ENCODE peak calls at places on chromosomes 1 and 21, in ten cellular contexts. One of them, this sample, is unnamed.

GRCh38 chr1:8752921-8753713 is 64.3 kb downstream of the RERE start:
- DNase-seq in foreskin fibroblast: no peak
- DNase-seq in fibroblast of the aortic adventitia: no peak
- DNase-seq in lower lobe of right lung: no peak
- DNase-seq in body of pancreas: no peak
- DNase-seq in choroid plexus epithelial cell: no peak
- DNase-seq in cardiac fibroblast: peak; percentile 53
- DNase-seq in CD8-positive, alpha-beta memory T cell: no peak
- DNase-seq in sigmoid colon: no peak
- DNase-seq in keratinocyte: no peak
- DNase-seq in this sample: no peak

GRCh38 chr1:234750922-234751595 is 141.1 kb upstream of the IRF2BP2 start:
- DNase-seq in CD8-positive, alpha-beta memory T cell: no peak
- DNase-seq in foreskin fibroblast: no peak
- DNase-seq in body of pancreas: peak; percentile 74
- DNase-seq in keratinocyte: no peak
- DNase-seq in fibroblast of the aortic adventitia: no peak
- DNase-seq in sigmoid colon: no peak
- DNase-seq in lower lobe of right lung: no peak
- DNase-seq in cardiac fibroblast: no peak
- DNase-seq in choroid plexus epithelial cell: no peak
- DNase-seq in this sample: no peak

GRCh38 chr1:46179138-46180081 is 3.1 kb upstream of the P3R3URF start:
- DNase-seq in CD8-positive, alpha-beta memory T cell: peak; percentile 60
- DNase-seq in fibroblast of the aortic adventitia: peak; percentile 90
- DNase-seq in cardiac fibroblast: peak; percentile 91
- DNase-seq in sigmoid colon: peak; percentile 92
- DNase-seq in foreskin fibroblast: peak; percentile 94
- DNase-seq in keratinocyte: peak; percentile 61
- DNase-seq in choroid plexus epithelial cell: peak; percentile 91
- DNase-seq in lower lobe of right lung: peak; percentile 69
- DNase-seq in body of pancreas: peak; percentile 81
- DNase-seq in this sample: peak; percentile 69

GRCh38 chr21:32940079-32941014 is 85.4 kb upstream of the OLIG2 start:
- DNase-seq in foreskin fibroblast: peak; percentile 61
- DNase-seq in cardiac fibroblast: peak; percentile 63
- DNase-seq in CD8-positive, alpha-beta memory T cell: peak; percentile 39
- DNase-seq in body of pancreas: peak; percentile 34
- DNase-seq in choroid plexus epithelial cell: peak; percentile 65
- DNase-seq in sigmoid colon: no peak
- DNase-seq in keratinocyte: no peak
- DNase-seq in lower lobe of right lung: no peak
- DNase-seq in fibroblast of the aortic adventitia: peak; percentile 56
- DNase-seq in this sample: peak; percentile 12

GRCh38 chr1:236753554-236753953 is 41.5 kb upstream of the MTR start:
- DNase-seq in CD8-positive, alpha-beta memory T cell: no peak
- DNase-seq in foreskin fibroblast: peak; percentile 14
- DNase-seq in fibroblast of the aortic adventitia: peak; percentile 19
- DNase-seq in body of pancreas: no peak
- DNase-seq in lower lobe of right lung: no peak
- DNase-seq in cardiac fibroblast: peak; percentile 18
- DNase-seq in keratinocyte: no peak
- DNase-seq in sigmoid colon: no peak
- DNase-seq in choroid plexus epithelial cell: peak; percentile 72
- DNase-seq in this sample: no peak

GRCh38 chr1:231808116-231808515 is 181.5 kb downstream of the DISC1 start:
- DNase-seq in cardiac fibroblast: no peak
- DNase-seq in choroid plexus epithelial cell: no peak
- DNase-seq in fibroblast of the aortic adventitia: no peak
- DNase-seq in foreskin fibroblast: peak; percentile 53
- DNase-seq in CD8-positive, alpha-beta memory T cell: no peak
- DNase-seq in lower lobe of right lung: no peak
- DNase-seq in keratinocyte: no peak
- DNase-seq in body of pancreas: no peak
- DNase-seq in sigmoid colon: no peak
- DNase-seq in this sample: peak; percentile 51

GRCh38 chr1:85259866-85260345 is 444 bp upstream of the C1orf52 start:
- DNase-seq in cardiac fibroblast: peak; percentile 83
- DNase-seq in choroid plexus epithelial cell: peak; percentile 45
- DNase-seq in sigmoid colon: peak; percentile 73
- DNase-seq in fibroblast of the aortic adventitia: peak; percentile 89
- DNase-seq in lower lobe of right lung: no peak
- DNase-seq in CD8-positive, alpha-beta memory T cell: no peak
- DNase-seq in body of pancreas: no peak
- DNase-seq in foreskin fibroblast: peak; percentile 76
- DNase-seq in keratinocyte: no peak
- DNase-seq in this sample: peak; percentile 76

GRCh38 chr1:81414417-81415087 is 386.2 kb upstream of the ADGRL2 start:
- DNase-seq in sigmoid colon: peak; percentile 83
- DNase-seq in cardiac fibroblast: peak; percentile 69
- DNase-seq in fibroblast of the aortic adventitia: peak; percentile 48
- DNase-seq in body of pancreas: peak; percentile 63
- DNase-seq in foreskin fibroblast: peak; percentile 69
- DNase-seq in CD8-positive, alpha-beta memory T cell: no peak
- DNase-seq in keratinocyte: no peak
- DNase-seq in choroid plexus epithelial cell: peak; percentile 14
- DNase-seq in lower lobe of right lung: peak; percentile 73
- DNase-seq in this sample: no peak

GRCh38 chr1:41417746-41418145 is 56.5 kb downstream of the FOXO6 start:
- DNase-seq in fibroblast of the aortic adventitia: no peak
- DNase-seq in lower lobe of right lung: no peak
- DNase-seq in cardiac fibroblast: no peak
- DNase-seq in body of pancreas: no peak
- DNase-seq in foreskin fibroblast: no peak
- DNase-seq in choroid plexus epithelial cell: no peak
- DNase-seq in sigmoid colon: no peak
- DNase-seq in keratinocyte: no peak
- DNase-seq in CD8-positive, alpha-beta memory T cell: no peak
- DNase-seq in this sample: no peak

GRCh38 chr21:44049606-44050005 is 37.5 kb downstream of the TRAPPC10 start:
- DNase-seq in sigmoid colon: no peak
- DNase-seq in keratinocyte: no peak
- DNase-seq in body of pancreas: no peak
- DNase-seq in foreskin fibroblast: no peak
- DNase-seq in fibroblast of the aortic adventitia: no peak
- DNase-seq in cardiac fibroblast: peak; percentile 22
- DNase-seq in lower lobe of right lung: no peak
- DNase-seq in CD8-positive, alpha-beta memory T cell: no peak
- DNase-seq in choroid plexus epithelial cell: peak; percentile 21
- DNase-seq in this sample: no peak

GRCh38 chr1:64890699-64891439 is 75.5 kb downstream of the JAK1 start:
- DNase-seq in cardiac fibroblast: no peak
- DNase-seq in body of pancreas: no peak
- DNase-seq in fibroblast of the aortic adventitia: no peak
- DNase-seq in sigmoid colon: no peak
- DNase-seq in lower lobe of right lung: no peak
- DNase-seq in choroid plexus epithelial cell: no peak
- DNase-seq in keratinocyte: no peak
- DNase-seq in CD8-positive, alpha-beta memory T cell: no peak
- DNase-seq in foreskin fibroblast: no peak
- DNase-seq in this sample: no peak

GRCh38 chr1:51294566-51295184 is 35.7 kb downstream of the TTC39A start:
- DNase-seq in cardiac fibroblast: no peak
- DNase-seq in choroid plexus epithelial cell: no peak
- DNase-seq in fibroblast of the aortic adventitia: no peak
- DNase-seq in sigmoid colon: no peak
- DNase-seq in lower lobe of right lung: no peak
- DNase-seq in body of pancreas: no peak
- DNase-seq in foreskin fibroblast: peak; percentile 44
- DNase-seq in CD8-positive, alpha-beta memory T cell: no peak
- DNase-seq in keratinocyte: no peak
- DNase-seq in this sample: no peak

GRCh38 chr1:48817505-48818114 is 40.9 kb upstream of the BEND5 start:
- DNase-seq in body of pancreas: peak; percentile 61
- DNase-seq in keratinocyte: no peak
- DNase-seq in foreskin fibroblast: peak; percentile 79
- DNase-seq in cardiac fibroblast: peak; percentile 33
- DNase-seq in lower lobe of right lung: peak; percentile 63
- DNase-seq in CD8-positive, alpha-beta memory T cell: no peak
- DNase-seq in sigmoid colon: peak; percentile 71
- DNase-seq in fibroblast of the aortic adventitia: peak; percentile 49
- DNase-seq in choroid plexus epithelial cell: peak; percentile 72
- DNase-seq in this sample: peak; percentile 66

GRCh38 chr1:182087951-182088350 is 26.4 kb upstream of the ZNF648 start:
- DNase-seq in foreskin fibroblast: peak; percentile 12
- DNase-seq in choroid plexus epithelial cell: no peak
- DNase-seq in body of pancreas: no peak
- DNase-seq in keratinocyte: peak; percentile 84
- DNase-seq in cardiac fibroblast: no peak
- DNase-seq in CD8-positive, alpha-beta memory T cell: no peak
- DNase-seq in fibroblast of the aortic adventitia: no peak
- DNase-seq in lower lobe of right lung: no peak
- DNase-seq in sigmoid colon: no peak
- DNase-seq in this sample: peak; percentile 37

GRCh38 chr21:34520769-34521508 is 8.9 kb upstream of the KCNE1 start:
- DNase-seq in fibroblast of the aortic adventitia: no peak
- DNase-seq in lower lobe of right lung: peak; percentile 69
- DNase-seq in cardiac fibroblast: no peak
- DNase-seq in choroid plexus epithelial cell: no peak
- DNase-seq in CD8-positive, alpha-beta memory T cell: no peak
- DNase-seq in body of pancreas: no peak
- DNase-seq in keratinocyte: no peak
- DNase-seq in foreskin fibroblast: no peak
- DNase-seq in sigmoid colon: no peak
- DNase-seq in this sample: no peak
- H3K4me3 ChIP-seq in fibroblast of the aortic adventitia: no peak overlapping the region
- H3K4me3 ChIP-seq in lower lobe of right lung: no peak overlapping the region
- H3K4me3 ChIP-seq in cardiac fibroblast: no peak overlapping the region
- H3K4me3 ChIP-seq in choroid plexus epithelial cell: no peak overlapping the region
- H3K4me3 ChIP-seq in CD8-positive, alpha-beta memory T cell: no peak overlapping the region
- H3K4me3 ChIP-seq in body of pancreas: no peak overlapping the region
- H3K4me3 ChIP-seq in keratinocyte: no peak overlapping the region
- H3K4me3 ChIP-seq in foreskin fibroblast: no peak overlapping the region
- H3K4me3 ChIP-seq in sigmoid colon: no peak overlapping the region
- H3K4me3 ChIP-seq in this sample: no peak overlapping the region

GRCh38 chr1:42947137-42947536 is 11.5 kb downstream of the SLC2A1 start:
- DNase-seq in fibroblast of the aortic adventitia: no peak
- DNase-seq in CD8-positive, alpha-beta memory T cell: no peak
- DNase-seq in lower lobe of right lung: no peak
- DNase-seq in choroid plexus epithelial cell: no peak
- DNase-seq in foreskin fibroblast: no peak
- DNase-seq in cardiac fibroblast: peak; percentile 35
- DNase-seq in sigmoid colon: no peak
- DNase-seq in keratinocyte: no peak
- DNase-seq in body of pancreas: no peak
- DNase-seq in this sample: no peak
- H3K4me3 ChIP-seq in fibroblast of the aortic adventitia: no peak overlapping the region
- H3K4me3 ChIP-seq in CD8-positive, alpha-beta memory T cell: no peak overlapping the region
- H3K4me3 ChIP-seq in lower lobe of right lung: no peak overlapping the region
- H3K4me3 ChIP-seq in choroid plexus epithelial cell: no peak overlapping the region
- H3K4me3 ChIP-seq in foreskin fibroblast: no peak overlapping the region
- H3K4me3 ChIP-seq in cardiac fibroblast: no peak overlapping the region
- H3K4me3 ChIP-seq in sigmoid colon: no peak overlapping the region
- H3K4me3 ChIP-seq in keratinocyte: no peak overlapping the region
- H3K4me3 ChIP-seq in body of pancreas: no peak overlapping the region
- H3K4me3 ChIP-seq in this sample: no peak overlapping the region

DNA sequence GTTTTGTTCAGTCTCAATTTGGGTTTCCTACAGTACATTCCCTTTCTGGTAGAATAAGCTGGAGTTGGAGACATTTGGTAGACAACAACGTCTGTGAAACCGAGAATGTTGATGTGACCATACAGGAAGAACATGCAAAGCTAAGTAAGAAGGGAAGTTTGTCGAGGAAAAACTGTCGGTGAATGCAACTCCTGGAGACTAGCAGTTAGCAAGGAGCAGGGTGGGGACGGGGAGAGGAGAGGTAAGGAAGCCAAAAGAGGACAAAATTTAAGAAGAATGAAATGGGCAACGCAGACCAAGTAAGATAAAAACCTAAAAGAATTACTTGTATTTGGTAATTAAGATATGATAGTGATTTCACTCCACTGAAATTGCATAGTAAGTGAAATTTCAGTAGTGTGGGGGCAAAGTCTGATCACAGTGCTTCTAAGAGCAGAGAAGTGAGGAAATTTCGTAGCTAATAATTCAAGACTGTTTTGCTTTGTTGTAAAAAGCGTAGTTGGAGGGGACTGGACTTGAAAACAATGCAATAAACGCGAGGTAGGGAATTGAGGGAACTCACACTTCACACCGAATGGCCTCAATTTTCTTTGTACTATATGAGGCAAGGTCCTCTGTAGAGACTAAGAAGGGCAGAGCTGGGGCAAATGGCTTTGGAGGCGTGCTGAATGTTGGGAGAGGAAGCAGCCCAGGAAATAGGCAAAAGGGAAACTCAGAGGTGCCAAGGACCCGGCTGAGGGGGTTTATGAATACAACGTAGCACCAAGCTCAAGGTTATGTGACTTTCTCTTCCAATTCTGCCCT is 768 bp upstream of the GIPC2 start:
- DNase-seq in sigmoid colon: no peak
- DNase-seq in body of pancreas: peak; percentile 41
- DNase-seq in fibroblast of the aortic adventitia: no peak
- DNase-seq in CD8-positive, alpha-beta memory T cell: no peak
- DNase-seq in cardiac fibroblast: no peak
- DNase-seq in foreskin fibroblast: no peak
- DNase-seq in keratinocyte: no peak
- DNase-seq in choroid plexus epithelial cell: no peak
- DNase-seq in lower lobe of right lung: no peak
- DNase-seq in this sample: no peak
- H3K4me3 ChIP-seq in sigmoid colon: peak overlapping the region; percentile 46
- H3K4me3 ChIP-seq in body of pancreas: peak overlapping the region; percentile 54
- H3K4me3 ChIP-seq in fibroblast of the aortic adventitia: no peak overlapping the region
- H3K4me3 ChIP-seq in CD8-positive, alpha-beta memory T cell: peak overlapping the region; percentile 47
- H3K4me3 ChIP-seq in cardiac fibroblast: no peak overlapping the region
- H3K4me3 ChIP-seq in foreskin fibroblast: peak overlapping the region; percentile 64
- H3K4me3 ChIP-seq in keratinocyte: no peak overlapping the region
- H3K4me3 ChIP-seq in choroid plexus epithelial cell: peak overlapping the region; percentile 64
- H3K4me3 ChIP-seq in lower lobe of right lung: peak overlapping the region; percentile 69
- H3K4me3 ChIP-seq in this sample: no peak overlapping the region

GRCh38 chr21:34885125-34885524 is 164.0 kb downstream of the RUNX1 start:
- DNase-seq in body of pancreas: no peak
- DNase-seq in cardiac fibroblast: no peak
- DNase-seq in CD8-positive, alpha-beta memory T cell: no peak
- DNase-seq in keratinocyte: no peak
- DNase-seq in choroid plexus epithelial cell: no peak
- DNase-seq in sigmoid colon: no peak
- DNase-seq in foreskin fibroblast: peak; percentile 45
- DNase-seq in fibroblast of the aortic adventitia: no peak
- DNase-seq in lower lobe of right lung: no peak
- DNase-seq in this sample: no peak

GRCh38 chr21:34882719-34883131 is 166.4 kb downstream of the RUNX1 start:
- DNase-seq in CD8-positive, alpha-beta memory T cell: no peak
- DNase-seq in foreskin fibroblast: peak; percentile 41
- DNase-seq in keratinocyte: no peak
- DNase-seq in cardiac fibroblast: no peak
- DNase-seq in sigmoid colon: no peak
- DNase-seq in fibroblast of the aortic adventitia: no peak
- DNase-seq in body of pancreas: no peak
- DNase-seq in lower lobe of right lung: no peak
- DNase-seq in choroid plexus epithelial cell: no peak
- DNase-seq in this sample: no peak

GRCh38 chr21:34885636-34886553 is 163.2 kb downstream of the RUNX1 start:
- DNase-seq in sigmoid colon: no peak
- DNase-seq in choroid plexus epithelial cell: no peak
- DNase-seq in fibroblast of the aortic adventitia: no peak
- DNase-seq in CD8-positive, alpha-beta memory T cell: peak; percentile 34
- DNase-seq in cardiac fibroblast: no peak
- DNase-seq in keratinocyte: no peak
- DNase-seq in foreskin fibroblast: no peak
- DNase-seq in body of pancreas: no peak
- DNase-seq in lower lobe of right lung: no peak
- DNase-seq in this sample: no peak

GRCh38 chr21:34883501-34884271 is 165.4 kb downstream of the RUNX1 start:
- DNase-seq in choroid plexus epithelial cell: no peak
- DNase-seq in CD8-positive, alpha-beta memory T cell: no peak
- DNase-seq in fibroblast of the aortic adventitia: no peak
- DNase-seq in keratinocyte: peak; percentile 7
- DNase-seq in lower lobe of right lung: no peak
- DNase-seq in body of pancreas: no peak
- DNase-seq in cardiac fibroblast: no peak
- DNase-seq in foreskin fibroblast: peak; percentile 33
- DNase-seq in sigmoid colon: no peak
- DNase-seq in this sample: no peak

GRCh38 chr21:34884346-34884929 is 164.7 kb downstream of the RUNX1 start:
- DNase-seq in sigmoid colon: no peak
- DNase-seq in foreskin fibroblast: peak; percentile 27
- DNase-seq in fibroblast of the aortic adventitia: no peak
- DNase-seq in CD8-positive, alpha-beta memory T cell: no peak
- DNase-seq in body of pancreas: no peak
- DNase-seq in keratinocyte: no peak
- DNase-seq in choroid plexus epithelial cell: no peak
- DNase-seq in lower lobe of right lung: no peak
- DNase-seq in cardiac fibroblast: no peak
- DNase-seq in this sample: no peak
- H3K4me3 ChIP-seq in sigmoid colon: no peak overlapping the region
- H3K4me3 ChIP-seq in foreskin fibroblast: peak overlapping the region; percentile 79
- H3K4me3 ChIP-seq in fibroblast of the aortic adventitia: peak overlapping the region; percentile 88
- H3K4me3 ChIP-seq in CD8-positive, alpha-beta memory T cell: no peak overlapping the region
- H3K4me3 ChIP-seq in body of pancreas: no peak overlapping the region
- H3K4me3 ChIP-seq in keratinocyte: peak overlapping the region; percentile 96
- H3K4me3 ChIP-seq in choroid plexus epithelial cell: peak overlapping the region; percentile 94
- H3K4me3 ChIP-seq in lower lobe of right lung: peak overlapping the region; percentile 70
- H3K4me3 ChIP-seq in cardiac fibroblast: peak overlapping the region; percentile 61
- H3K4me3 ChIP-seq in this sample: peak overlapping the region; percentile 69

This sample was measured in MG63.